ENCODE peak calls at places on chromosomes 3 and 15, in nine cellular contexts. K is caudate nucleus; S is cardiac muscle cell; I is stimulated activated CD4-positive, alpha-beta T cell treated with anti-CD3 and anti-CD28 coated beads, Interleukin-15, amount 100 ng/mL, for 1 hour; B is neural progenitor cell; X is stimulated activated naive B cell treated with anti-CD40 and anti-IgM and Interleukin-4, amounts not matched to agents 10 μg/mL and 1 μg/mL and 100 μg/mL, for 72 hours; C is A673; Z is activated CD4-positive, alpha-beta T cell treated with anti-CD3 and anti-CD28 coated beads, Interleukin-2, amount 50 U/mL, for 24 hours; O is sciatic nerve. L is an unnamed sample.

GRCh38 chr3:10353160-10353559 is 32.2 kb upstream of the SEC13 start:
- DNase-seq in O (no peak), B (peak), S (no peak), K (no peak), X (no peak), I (no peak), Z (no peak), C (no peak), L (no peak)

GRCh38 chr3:139110072-139110830 is 65.6 kb upstream of the PRR23C start:
- DNase-seq in B (no peak), C (no peak), S (no peak), K (no peak), Z (no peak), O (no peak), X (no peak), I (no peak), L (no peak)

GRCh38 chr3:42980909-42981308 is 1.8 kb downstream of the GASK1A start:
- DNase-seq in O (no peak), K (no peak), I (no peak), Z (no peak), B (peak), X (no peak), C (no peak), S (peak), L (no peak)

GRCh38 chr3:8660271-8660731 is 15.7 kb upstream of the SSUH2 start:
- DNase-seq in S (peak), K (no peak), I (no peak), X (no peak), B (no peak), C (no peak), Z (no peak), O (no peak), L (no peak)

GRCh38 chr3:37940242-37940908 is 50.2 kb upstream of the VILL start:
- DNase-seq in I (no peak), C (no peak), X (no peak), K (no peak), B (no peak), S (no peak), O (no peak), Z (no peak), L (no peak)

GRCh38 chr3:194206375-194206774 is 70.4 kb downstream of the HES1 start:
- DNase-seq in I (no peak), C (no peak), S (peak), O (no peak), K (no peak), Z (no peak), B (no peak), X (no peak), L (no peak)

GRCh38 chr15:74274485-74275038 is 38.4 kb downstream of the CCDC33 start:
- DNase-seq in Z (no peak), X (no peak), K (no peak), O (no peak), C (no peak), S (no peak), B (no peak), I (no peak), L (no peak)

GRCh38 chr15:68511073-68511991 is 67.5 kb upstream of the CORO2B start:
- DNase-seq in O (no peak), S (peak), Z (no peak), K (no peak), B (no peak), I (no peak), X (no peak), C (no peak), L (no peak)

GRCh38 chr15:59026207-59026606 is 38.7 kb downstream of the RNF111 start:
- DNase-seq in X (no peak), S (no peak), I (no peak), B (no peak), K (no peak), O (no peak), Z (no peak), C (no peak), L (no peak)

L was measured in activated CD4-positive, CD25-positive, alpha-beta regulatory T cell.